ENCODE peak calls at places on chromosomes 4 and X, in eight cellular contexts. N, I, Z, L, T, O, F and B are unnamed samples.

GRCh38 chrX:115939070-115939469 is 231.5 kb upstream of the AGTR2 start:
- DNase-seq in I (no peak), Z (no peak), T (no peak), L (no peak), O (no peak), N (no peak), F (no peak), B (no peak)

GRCh38 chr4:61462451-61463326 is 262.6 kb downstream of the ADGRL3 start:
- DNase-seq in F (no peak), Z (no peak), L (peak; percentile 96), N (no peak), I (peak; percentile 52), T (peak; percentile 84), O (peak; percentile 94), B (peak; percentile 83)

GRCh38 chrX:30906726-30907125 is 17.7 kb upstream of the TAB3 start:
- DNase-seq in T (peak; percentile 92), F (no peak), N (no peak), I (peak; percentile 54), Z (no peak), O (peak; percentile 71), L (peak; percentile 76), B (peak; percentile 30)

GRCh38 chr4:104394409-104394813 is 100.3 kb downstream of the CXXC4 start:
- DNase-seq in L (no peak), N (no peak), F (no peak), O (peak; percentile 8), I (no peak), T (no peak), Z (peak; percentile 4), B (no peak)

GRCh38 chr4:184475096-184475461 is 729 bp upstream of the IRF2 start:
- DNase-seq in F (peak; percentile 87), N (peak; percentile 66), I (peak; percentile 35), T (peak; percentile 29), L (peak; percentile 34), Z (peak; percentile 30), O (no peak), B (peak; percentile 34)

GRCh38 chrX:23271011-23271410 is 63.6 kb upstream of the PTCHD1 start:
- DNase-seq in T (no peak), F (no peak), Z (no peak), L (no peak), I (no peak), N (no peak), O (no peak), B (no peak)

GRCh38 chrX:19958530-19959486 is 32.1 kb downstream of the BCLAF3 start:
- DNase-seq in F (no peak), I (peak; percentile 4), Z (no peak), O (no peak), N (no peak), L (peak; percentile 13), T (no peak), B (no peak)

GRCh38 chr4:147578057-147578476 is 39.1 kb upstream of the TMEM184C start:
- DNase-seq in L (peak; percentile 96), N (peak; percentile 34), T (peak; percentile 96), F (no peak), Z (no peak), O (peak; percentile 96), I (peak; percentile 99), B (peak; percentile 98)

GRCh38 chr4:24063771-24064170 is 173.9 kb upstream of the PPARGC1A start:
- DNase-seq in F (no peak), L (no peak), N (no peak), I (no peak), Z (no peak), O (no peak), T (no peak), B (no peak)

GRCh38 chr4:4726051-4726450 is 133.4 kb upstream of the MSX1 start:
- DNase-seq in Z (no peak), L (no peak), O (no peak), N (no peak), I (no peak), F (no peak), T (no peak), B (no peak)

GRCh38 chr4:135368826-135369225 is 1167.2 kb upstream of the PABPC4L start:
- DNase-seq in O (no peak), N (no peak), I (peak; percentile 14), T (peak; percentile 22), F (no peak), L (peak; percentile 30), Z (no peak), B (no peak)

GRCh38 chrX:151393514-151393913 is 3.5 kb upstream of the VMA21 start:
- DNase-seq in L (no peak), O (no peak), I (no peak), T (no peak), Z (no peak), F (no peak), N (no peak), B (no peak)

GRCh38 chr4:76969493-76969892 is 19.9 kb downstream of the SEPTIN11 start:
- DNase-seq in Z (no peak), L (no peak), I (no peak), N (no peak), F (no peak), T (no peak), O (no peak), B (no peak)

GRCh38 chrX:51641421-51642021 is 22.8 kb upstream of the CENPVL3 start:
- DNase-seq in O (peak; percentile 23), T (peak; percentile 23), F (no peak), I (peak; percentile 60), Z (no peak), N (no peak), L (peak; percentile 68), B (peak; percentile 9)

GRCh38 chr4:172546782-172547181 is 621.8 kb upstream of the GALNT7 start:
- DNase-seq in F (no peak), Z (no peak), L (no peak), T (no peak), O (no peak), N (no peak), I (no peak), B (no peak)

GRCh38 chr4:10459305-10459704 is 2.1 kb upstream of the ZNF518B start:
- DNase-seq in O (no peak), N (no peak), I (no peak), T (no peak), L (no peak), Z (no peak), F (no peak), B (no peak)

GRCh38 chr4:8536467-8536866 is 43.7 kb upstream of the GPR78 start:
- DNase-seq in O (no peak), I (no peak), F (peak; percentile 66), L (no peak), N (no peak), Z (no peak), T (no peak), B (no peak)

GRCh38 chr4:145069361-145069760 is 28.6 kb downstream of the ANAPC10 start:
- DNase-seq in O (peak; percentile 58), I (peak; percentile 71), Z (no peak), T (peak; percentile 70), F (no peak), L (peak; percentile 71), N (no peak), B (peak; percentile 30)

GRCh38 chr4:17721496-17722360 is 59.7 kb downstream of the FAM184B start:
- DNase-seq in T (peak; percentile 40), Z (no peak), N (no peak), F (no peak), L (peak; percentile 64), O (peak; percentile 63), I (peak; percentile 23), B (peak; percentile 13)

GRCh38 chr4:13529130-13529919 is 15.0 kb downstream of the NKX3-2 start:
- DNase-seq in L (no peak), I (no peak), F (no peak), T (no peak), O (no peak), N (no peak), Z (no peak), B (no peak)

GRCh38 chr4:76326515-76326914 is 20.0 kb downstream of the STBD1 start:
- DNase-seq in L (no peak), I (no peak), N (no peak), Z (no peak), O (no peak), F (no peak), T (no peak), B (no peak)

DNA sequence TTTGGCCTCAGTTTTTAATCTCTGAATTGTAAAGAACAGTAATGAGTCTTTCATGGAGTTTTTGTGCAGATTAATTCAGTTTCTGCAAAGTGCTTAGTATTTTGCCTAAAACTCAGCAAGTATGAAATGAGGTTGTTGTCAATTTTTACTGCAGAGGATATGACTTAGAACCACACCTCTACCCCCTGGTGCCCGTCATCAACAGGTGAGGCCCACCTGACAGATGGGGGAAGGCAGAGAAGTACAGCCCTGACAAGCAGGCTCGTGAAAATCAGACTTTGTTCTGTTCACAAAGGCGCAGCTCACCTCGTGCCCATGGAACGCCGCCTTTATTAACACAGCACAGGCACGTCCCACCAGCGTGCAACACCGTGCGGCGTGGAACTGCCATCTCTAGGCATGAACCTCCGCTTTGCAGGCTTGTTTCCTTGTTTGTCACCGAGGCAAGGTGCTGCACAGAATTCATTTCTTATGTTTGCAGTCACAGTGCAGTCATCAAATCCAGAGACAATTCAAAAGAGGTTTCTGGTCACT is 13.3 kb downstream of the CYP4V2 start:
- DNase-seq in I (no peak), Z (no peak), N (no peak), F (no peak), L (no peak), O (peak; percentile 7), T (no peak), B (no peak)
- H3K27ac ChIP-seq in I (no peak overlapping the region), Z (no peak overlapping the region), N (peak overlapping the region; percentile 66), F (peak overlapping the region; percentile 19), L (no peak overlapping the region), O (peak overlapping the region; percentile 79), T (peak overlapping the region; percentile 37), B (no peak overlapping the region)

GRCh38 chr4:69833251-69833650 is 26.7 kb downstream of the SULT1E1 start:
- DNase-seq in N (no peak), I (no peak), Z (no peak), L (no peak), O (no peak), F (no peak), T (no peak), B (no peak)
- TF ChIP-seq CTCF in N (no peak), I (no peak), Z (no peak), L (no peak), O (no peak), F (no peak), T (no peak), B (no peak)

DNA sequence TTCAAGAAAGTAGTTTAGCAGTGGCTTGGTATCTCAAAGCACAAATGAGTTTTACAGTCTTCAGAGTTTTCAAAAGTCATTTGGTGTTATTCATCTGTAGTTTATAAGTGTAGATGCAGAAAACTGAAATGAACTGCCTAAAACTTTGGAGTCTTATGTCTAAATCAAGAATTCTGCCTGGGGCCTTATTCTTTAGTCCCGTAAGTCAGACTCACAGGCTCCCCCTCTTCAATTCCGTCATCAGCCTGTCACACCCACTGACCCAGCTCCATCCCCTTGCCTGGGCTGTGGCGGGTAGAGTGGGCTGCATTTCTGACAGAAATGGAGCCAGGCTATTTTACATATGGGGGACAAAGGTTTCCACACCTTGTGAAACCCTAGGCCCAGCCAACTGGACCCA is 44.3 kb downstream of the TSPAN5 start:
- DNase-seq in F (no peak), T (no peak), O (no peak), Z (no peak), I (no peak), L (no peak), N (no peak), B (no peak)
- H3K27ac ChIP-seq in F (no peak overlapping the region), T (no peak overlapping the region), O (no peak overlapping the region), Z (no peak overlapping the region), I (no peak overlapping the region), L (no peak overlapping the region), N (peak overlapping the region; percentile 38), B (no peak overlapping the region)

DNA sequence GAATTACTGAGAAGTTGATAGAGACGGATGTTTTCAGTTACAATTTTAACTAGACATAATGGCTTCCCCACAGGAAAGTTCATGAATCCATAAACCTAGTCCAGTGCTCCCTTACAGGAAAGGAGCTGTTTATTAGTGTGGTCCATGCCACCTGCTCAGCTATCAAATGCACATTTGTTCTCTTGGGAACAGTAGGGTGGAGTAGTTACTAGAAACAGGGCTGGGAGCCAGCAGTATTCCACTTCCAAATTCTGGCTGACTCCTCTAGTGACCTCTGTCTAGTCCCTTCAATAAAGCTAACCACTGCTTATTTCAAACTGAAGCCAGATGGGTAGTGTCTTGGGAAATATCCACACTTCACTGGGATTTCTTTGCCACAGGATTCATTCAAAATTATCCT is 88.4 kb upstream of the TLL1 start:
- DNase-seq in N (peak; percentile 34), L (peak; percentile 6), I (no peak), Z (no peak), T (no peak), F (no peak), O (no peak), B (no peak)
- TF ChIP-seq CTCF in N (no peak), L (no peak), I (no peak), Z (no peak), T (no peak), F (no peak), O (no peak), B (no peak)